ENCODE peak calls at places on chromosome 15, in five cellular contexts. E, D, T, X and W are unnamed samples.

GRCh38 chr15:41494190-41494921 is 682 bp downstream of the ITPKA start:
- DNase-seq in E (no peak), D (peak), T (no peak), X (no peak), W (peak)

GRCh38 chr15:68775671-68776476 is 44.8 kb downstream of the ANP32A start:
- DNase-seq in E (peak), D (no peak), T (no peak), X (no peak), W (no peak)

GRCh38 chr15:42152921-42153680 is 3.3 kb downstream of the PLA2G4F start:
- DNase-seq in E (no peak), D (no peak), T (no peak), X (no peak), W (no peak)

GRCh38 chr15:85821545-85821944 is 26.8 kb upstream of the KLHL25 start:
- DNase-seq in E (no peak), D (no peak), T (no peak), X (no peak), W (no peak)

GRCh38 chr15:89330881-89331595 is 3.6 kb downstream of the POLG start:
- DNase-seq in E (no peak), D (no peak), T (no peak), X (no peak), W (no peak)

GRCh38 chr15:38945551-38946298 is 381.1 kb upstream of the RASGRP1 start:
- DNase-seq in E (no peak), D (no peak), T (no peak), X (no peak), W (no peak)

GRCh38 chr15:48358681-48359152 is 27.5 kb downstream of the DUT start:
- DNase-seq in E (no peak), D (no peak), T (no peak), X (no peak), W (no peak)

GRCh38 chr15:67776600-67776999 is 48.7 kb upstream of the SKOR1 start:
- DNase-seq in E (no peak), D (no peak), T (no peak), X (no peak), W (no peak)

GRCh38 chr15:40506964-40507571 is 36.3 kb downstream of the CHST14 start:
- DNase-seq in E (peak), D (peak), T (peak), X (no peak), W (peak)

GRCh38 chr15:88911766-88912118 is 1.4 kb downstream of the MFGE8 start:
- DNase-seq in E (no peak), D (no peak), T (no peak), X (peak), W (no peak)

GRCh38 chr15:65287515-65287845 is 797 bp upstream of the PARP16 start:
- DNase-seq in E (no peak), D (no peak), T (no peak), X (no peak), W (no peak)

GRCh38 chr15:41877631-41878354 is 16.1 kb downstream of the SPTBN5 start:
- DNase-seq in E (no peak), D (no peak), T (no peak), X (no peak), W (no peak)

GRCh38 chr15:63417721-63418120 is 36.1 kb upstream of the CA12 start:
- DNase-seq in E (no peak), D (no peak), T (no peak), X (no peak), W (no peak)